ENCODE peak calls at places on chromosomes 11 and 22, in six cellular contexts. X is AML-193; Y is sigmoid colon; S is NCI-H1417 treated with DMSO at 0.1 percent for 48 hours; M is activated T-cell treated with anti-CD3 and anti-CD28 coated beads for 1 hour; R is stimulated activated CD8-positive, alpha-beta memory T cell treated with anti-CD3 and anti-CD28 coated beads, Interleukin-2, amount 100 ng/mL, for 48 hours. W is an unnamed sample.

GRCh38 chr22:45682069-45682468 is 10.4 kb downstream of the ATXN10 start:
- DNase-seq in Y (no peak), R (no peak), M (no peak), X (no peak), S (no peak), W (no peak)

GRCh38 chr11:72391638-72392423 is 42.5 kb downstream of the CLPB start:
- DNase-seq in M (no peak), X (no peak), R (no peak), Y (no peak), S (no peak), W (no peak)

GRCh38 chr11:29634248-29634647 is 382.6 kb downstream of the KCNA4 start:
- DNase-seq in Y (no peak), R (no peak), M (no peak), S (no peak), X (peak), W (no peak)

GRCh38 chr22:49880281-49880680 is 26.6 kb downstream of the ZBED4 start:
- DNase-seq in Y (no peak), M (no peak), X (no peak), S (no peak), R (no peak), W (no peak)

GRCh38 chr11:133945087-133945974 is 11.4 kb downstream of the IGSF9B start:
- DNase-seq in S (no peak), X (no peak), Y (peak), M (peak), R (peak), W (no peak)

GRCh38 chr11:35066029-35066428 is 72.9 kb upstream of the CD44 start:
- DNase-seq in M (no peak), R (no peak), Y (no peak), X (no peak), S (no peak), W (no peak)

GRCh38 chr22:46175631-46176030 is 25.3 kb downstream of the PPARA start:
- DNase-seq in Y (no peak), M (no peak), X (no peak), S (no peak), R (no peak), W (no peak)

GRCh38 chr11:107591446-107592236 is 694 bp downstream of the ELMOD1 start:
- DNase-seq in R (no peak), X (no peak), M (no peak), Y (no peak), S (no peak), W (peak)

GRCh38 chr11:34065505-34066203 is 14.1 kb downstream of the CAPRIN1 start:
- DNase-seq in M (no peak), Y (no peak), R (no peak), S (no peak), X (no peak), W (no peak)

GRCh38 chr11:56841210-56841810 is 92.8 kb upstream of the OR9G4 start:
- DNase-seq in X (peak), Y (no peak), M (no peak), S (peak), R (no peak), W (no peak)

GRCh38 chr22:46681010-46681409 is 57.0 kb downstream of the CERK start:
- DNase-seq in R (no peak), Y (no peak), M (no peak), X (peak), S (no peak), W (no peak)

GRCh38 chr22:24525416-24526037 is 29.4 kb downstream of the GUCD1 start:
- DNase-seq in S (no peak), X (peak), R (peak), M (peak), Y (peak), W (peak)

GRCh38 chr11:33027846-33028536 is 11.4 kb upstream of the TCP11L1 start:
- DNase-seq in X (no peak), Y (no peak), M (no peak), R (no peak), S (no peak), W (no peak)

GRCh38 chr22:27970596-27971220 is 51.7 kb upstream of the PITPNB start:
- DNase-seq in S (no peak), R (no peak), X (no peak), Y (no peak), M (no peak), W (no peak)

GRCh38 chr11:111298466-111299110 is at the start of gene POU2AF3:
- DNase-seq in R (no peak), M (no peak), S (no peak), X (no peak), Y (peak), W (no peak)

GRCh38 chr11:23988381-23989006 is 508.4 kb upstream of the LUZP2 start:
- DNase-seq in X (no peak), M (no peak), R (no peak), S (no peak), Y (no peak), W (no peak)

GRCh38 chr11:35404397-35404775 is 15.0 kb downstream of the SLC1A2 start:
- DNase-seq in S (no peak), X (no peak), R (no peak), M (no peak), Y (no peak), W (no peak)

GRCh38 chr22:47918936-47919505 is 1156.6 kb downstream of the TBC1D22A start:
- DNase-seq in S (no peak), X (no peak), M (no peak), Y (no peak), R (no peak), W (no peak)

GRCh38 chr11:58654079-58654907 is 31.8 kb downstream of the CNTF start:
- DNase-seq in R (peak), S (no peak), X (peak), Y (peak), M (peak), W (peak)

GRCh38 chr11:118045191-118045590 is 31.7 kb upstream of the TMPRSS4 start:
- DNase-seq in R (no peak), S (peak), X (no peak), Y (no peak), M (no peak), W (no peak)

GRCh38 chr22:29011200-29011867 is 50.3 kb downstream of the C22orf31 start:
- DNase-seq in M (no peak), X (no peak), Y (no peak), S (no peak), R (no peak), W (no peak)

GRCh38 chr22:24153353-24153752 is 27.9 kb upstream of the SUSD2 start:
- DNase-seq in X (no peak), M (peak), R (no peak), S (no peak), Y (no peak), W (no peak)

GRCh38 chr11:62458212-62459002 is 39.6 kb downstream of the SCGB1A1 start:
- DNase-seq in M (no peak), S (no peak), Y (no peak), X (no peak), R (no peak), W (no peak)

GRCh38 chr11:118572914-118573550 is 823 bp downstream of the ARCN1 start:
- DNase-seq in R (no peak), Y (no peak), X (peak), M (no peak), S (no peak), W (no peak)

GRCh38 chr11:135008412-135008811 is 596.4 kb upstream of the B3GAT1 start:
- DNase-seq in M (no peak), Y (no peak), R (no peak), X (no peak), S (no peak), W (no peak)

GRCh38 chr22:36166518-36167220 is 6.1 kb upstream of the APOL3 start:
- DNase-seq in M (no peak), X (no peak), R (no peak), Y (no peak), S (no peak), W (no peak)

GRCh38 chr11:78370406-78371172 is 47.0 kb downstream of the GAB2 start:
- DNase-seq in X (no peak), R (no peak), M (no peak), S (no peak), Y (no peak), W (no peak)

GRCh38 chr22:37460684-37461083 is 25.5 kb downstream of the MFNG start:
- DNase-seq in Y (no peak), X (no peak), M (no peak), S (no peak), R (no peak), W (no peak)

GRCh38 chr22:46867106-46867505 is 104.7 kb downstream of the TBC1D22A start:
- DNase-seq in S (no peak), M (no peak), Y (no peak), X (no peak), R (no peak), W (no peak)

GRCh38 chr11:68338041-68338800 is 25.8 kb downstream of the LRP5 start:
- DNase-seq in M (no peak), Y (no peak), X (no peak), R (no peak), S (no peak), W (no peak)

GRCh38 chr11:61022311-61023085 is 51.0 kb downstream of the CD6 start:
- DNase-seq in X (no peak), M (no peak), Y (peak), R (no peak), S (no peak), W (no peak)

GRCh38 chr11:23143031-23143430 is 282.8 kb upstream of the CCDC179 start:
- DNase-seq in Y (no peak), M (no peak), S (no peak), X (no peak), R (no peak), W (no peak)

GRCh38 chr11:95512177-95512576 is 277.4 kb downstream of the FAM76B start:
- DNase-seq in R (no peak), M (no peak), S (no peak), X (no peak), Y (peak), W (no peak)

GRCh38 chr22:18001040-18001893 is 23.1 kb downstream of the MICAL3 start:
- DNase-seq in R (peak), S (peak), Y (peak), X (peak), M (peak), W (peak)

GRCh38 chr22:37525073-37525745 is 6.0 kb upstream of the CARD10 start:
- DNase-seq in M (no peak), R (no peak), S (no peak), X (no peak), Y (no peak), W (no peak)

GRCh38 chr22:28978158-28978557 is 83.5 kb downstream of the C22orf31 start:
- DNase-seq in R (no peak), S (no peak), X (no peak), M (no peak), Y (no peak), W (no peak)

GRCh38 chr11:71118671-71119250 is 133.6 kb downstream of the SHANK2 start:
- DNase-seq in X (no peak), Y (no peak), M (no peak), S (no peak), R (no peak), W (no peak)

GRCh38 chr22:44084044-44084772 is 60.1 kb downstream of the PARVB start:
- DNase-seq in X (no peak), M (no peak), R (no peak), S (no peak), Y (no peak), W (no peak)

W was measured in memory B cell.